ENCODE peak calls at places on chromosomes 6 and 20, in nine cellular contexts. A is hypothalamus; X is activated T-cell treated with anti-CD3 and anti-CD28 coated beads, Interleukin-2, amount 50 U/mL, for 1 hour; Q is tibial nerve; V is astrocyte of the spinal cord; C is nephron progenitor cell; N is upper lobe of right lung; E is Caki2; F is NCI-H1417. I is an unnamed sample.

GRCh38 chr6:90135672-90136071 is 161.0 kb downstream of the BACH2 start:
- DNase-seq in A (no peak), X (no peak), Q (no peak), V (peak), C (no peak), N (no peak), E (no peak), F (no peak), I (no peak)

GRCh38 chr20:43525016-43525415 is 17.5 kb downstream of the L3MBTL1 start:
- DNase-seq in A (no peak), X (no peak), Q (no peak), V (no peak), C (no peak), N (no peak), E (no peak), F (no peak), I (no peak)

GRCh38 chr6:52994031-52994788 is 874 bp downstream of the GSTA4 start:
- DNase-seq in A (peak), X (no peak), Q (no peak), V (peak), C (peak), N (no peak), E (peak), F (peak), I (peak)

GRCh38 chr20:47672886-47673670 is 112.2 kb downstream of the SULF2 start:
- DNase-seq in A (no peak), X (no peak), Q (no peak), V (no peak), C (no peak), N (peak), E (no peak), F (no peak), I (no peak)

GRCh38 chr6:89371849-89372505 is 19.5 kb upstream of the UBE2J1 start:
- DNase-seq in A (peak), X (peak), Q (peak), V (peak), C (peak), N (peak), E (no peak), F (peak), I (peak)

GRCh38 chr6:107207251-107207890 is 92.1 kb upstream of the BEND3 start:
- DNase-seq in A (no peak), X (no peak), Q (no peak), V (no peak), C (no peak), N (no peak), E (no peak), F (no peak), I (no peak)

GRCh38 chr6:142401838-142402237 is 100.0 kb downstream of the ADGRG6 start:
- DNase-seq in A (no peak), X (no peak), Q (no peak), V (no peak), C (no peak), N (no peak), E (no peak), F (no peak), I (no peak)

GRCh38 chr6:159609813-159610212 is 83.2 kb downstream of the SOD2 start:
- DNase-seq in A (no peak), X (no peak), Q (no peak), V (no peak), C (no peak), N (no peak), E (no peak), F (no peak), I (no peak)

GRCh38 chr6:132811276-132811675 is 3.1 kb upstream of the RPS12 start:
- DNase-seq in A (no peak), X (no peak), Q (no peak), V (peak), C (no peak), N (no peak), E (no peak), F (no peak), I (no peak)

GRCh38 chr20:973785-974194 is 28.3 kb downstream of the RSPO4 start:
- DNase-seq in A (no peak), X (no peak), Q (no peak), V (peak), C (no peak), N (no peak), E (peak), F (no peak), I (no peak)

GRCh38 chr6:17439243-17439993 is 46.0 kb downstream of the CAP2 start:
- DNase-seq in A (no peak), X (no peak), Q (no peak), V (no peak), C (no peak), N (no peak), E (no peak), F (no peak), I (no peak)

GRCh38 chr6:166448432-166448831 is 65.7 kb upstream of the MPC1 start:
- DNase-seq in A (no peak), X (no peak), Q (no peak), V (no peak), C (no peak), N (no peak), E (no peak), F (no peak), I (no peak)

GRCh38 chr6:79601020-79601609 is 30.0 kb upstream of the SH3BGRL2 start:
- DNase-seq in A (no peak), X (no peak), Q (no peak), V (peak), C (no peak), N (no peak), E (peak), F (peak), I (no peak)

GRCh38 chr20:2237059-2237458 is 58.7 kb upstream of the TGM3 start:
- DNase-seq in A (peak), X (no peak), Q (peak), V (peak), C (no peak), N (no peak), E (peak), F (peak), I (no peak)

GRCh38 chr20:11912013-11912663 is 5.6 kb upstream of the BTBD3 start:
- DNase-seq in A (no peak), X (no peak), Q (no peak), V (no peak), C (no peak), N (no peak), E (no peak), F (no peak), I (peak)

GRCh38 chr6:90233994-90234393 is 62.6 kb downstream of the BACH2 start:
- DNase-seq in A (no peak), X (peak), Q (no peak), V (no peak), C (no peak), N (no peak), E (no peak), F (no peak), I (no peak)

GRCh38 chr6:45543298-45544235 is 165.8 kb upstream of the SUPT3H start:
- DNase-seq in A (no peak), X (no peak), Q (no peak), V (peak), C (no peak), N (no peak), E (no peak), F (no peak), I (no peak)

GRCh38 chr6:73375216-73375615 is 5.5 kb upstream of the OOEP start:
- DNase-seq in A (no peak), X (no peak), Q (no peak), V (no peak), C (no peak), N (no peak), E (peak), F (no peak), I (no peak)

GRCh38 chr6:76230711-76231110 is 158.2 kb upstream of the IMPG1 start:
- DNase-seq in A (no peak), X (no peak), Q (no peak), V (no peak), C (no peak), N (no peak), E (no peak), F (no peak), I (peak)

GRCh38 chr6:84018453-84019061 is 15.0 kb upstream of the MRAP2 start:
- DNase-seq in A (no peak), X (no peak), Q (no peak), V (no peak), C (no peak), N (no peak), E (no peak), F (no peak), I (no peak)

GRCh38 chr20:48831702-48832422 is 4.1 kb upstream of the PREX1 start:
- DNase-seq in A (peak), X (no peak), Q (no peak), V (no peak), C (no peak), N (no peak), E (peak), F (no peak), I (no peak)

GRCh38 chr6:17015551-17016381 is 86.1 kb upstream of the STMND1 start:
- DNase-seq in A (no peak), X (peak), Q (no peak), V (no peak), C (no peak), N (peak), E (no peak), F (no peak), I (no peak)

GRCh38 chr6:18100296-18100695 is 22.2 kb downstream of the NHLRC1 start:
- DNase-seq in A (no peak), X (no peak), Q (no peak), V (no peak), C (no peak), N (no peak), E (no peak), F (no peak), I (no peak)

GRCh38 chr6:31861919-31862343 is 690 bp downstream of the NEU1 start:
- DNase-seq in A (no peak), X (no peak), Q (no peak), V (no peak), C (no peak), N (no peak), E (no peak), F (no peak), I (no peak)

GRCh38 chr6:168007592-168008338 is 10.3 kb downstream of the KIF25 start:
- DNase-seq in A (no peak), X (no peak), Q (no peak), V (peak), C (no peak), N (peak), E (peak), F (no peak), I (no peak)

GRCh38 chr20:19858972-19859371 is 100.9 kb downstream of the RIN2 start:
- DNase-seq in A (no peak), X (no peak), Q (no peak), V (peak), C (no peak), N (no peak), E (no peak), F (no peak), I (no peak)

GRCh38 chr6:104943781-104944180 is 13.1 kb upstream of the LIN28B start:
- DNase-seq in A (no peak), X (no peak), Q (no peak), V (peak), C (peak), N (no peak), E (peak), F (no peak), I (no peak)

GRCh38 chr6:13427838-13428527 is 59.4 kb downstream of the GFOD1 start:
- DNase-seq in A (no peak), X (peak), Q (no peak), V (no peak), C (peak), N (no peak), E (no peak), F (peak), I (peak)

GRCh38 chr6:63888416-63888815 is 252.8 kb downstream of the PHF3 start:
- DNase-seq in A (no peak), X (no peak), Q (no peak), V (no peak), C (no peak), N (no peak), E (no peak), F (no peak), I (no peak)